ENCODE peak calls at places on chromosome 2, in nine cellular contexts. H is PC-3; C is GM23248; G is lower lobe of right lung; P is astrocyte; N is effector memory CD4-positive, alpha-beta T cell; B is sigmoid colon; S is transverse colon; O is neural progenitor cell. W is an unnamed sample. For H3K4me1, the result is how much of the 10 kb centered on the place peaks cover.

GRCh38 chr2:30326497-30326896 is 95.2 kb downstream of the LBH start:
- DNase-seq in H (no peak), C (no peak), G (no peak), P (no peak), N (no peak), B (no peak), S (no peak), O (no peak), W (no peak)

GRCh38 chr2:113105047-113105446 is 22.4 kb upstream of the IL1RN start:
- DNase-seq in H (no peak), C (peak), G (no peak), P (peak), N (no peak), B (no peak), S (no peak), O (no peak), W (no peak)

GRCh38 chr2:229133155-229133772 is 137.8 kb downstream of the PID1 start:
- DNase-seq in H (peak), C (peak), G (no peak), P (peak), N (no peak), B (no peak), S (peak), O (peak), W (no peak)

GRCh38 chr2:40208478-40208877 is 243.4 kb downstream of the SLC8A1 start:
- DNase-seq in H (no peak), C (no peak), G (no peak), P (no peak), N (no peak), B (no peak), S (no peak), O (no peak), W (no peak)

GRCh38 chr2:46098606-46099005 is 198.6 kb upstream of the EPAS1 start:
- DNase-seq in H (peak), C (peak), G (no peak), P (peak), N (no peak), B (no peak), S (no peak), O (no peak), W (no peak)

GRCh38 chr2:28231110-28231621 is 161.5 kb upstream of the FOSL2 start:
- DNase-seq in H (no peak), C (peak), G (no peak), P (peak), N (no peak), B (no peak), S (no peak), O (no peak), W (no peak)

GRCh38 chr2:167294031-167294774 is 405.9 kb downstream of the XIRP2 start:
- DNase-seq in H (no peak), C (peak), G (peak), P (peak), N (no peak), B (no peak), S (peak), O (peak), W (no peak)

GRCh38 chr2:117785740-117786139 is 28.8 kb upstream of the DDX18 start:
- DNase-seq in H (peak), C (peak), G (no peak), P (peak), N (no peak), B (no peak), S (peak), O (peak), W (peak)

GRCh38 chr2:96771792-96772618 is 11.3 kb downstream of the CNNM4 start:
- DNase-seq in H (peak), C (no peak), G (peak), P (no peak), N (no peak), B (no peak), S (peak), O (no peak), W (no peak)

GRCh38 chr2:143830476-143830875 is 689.4 kb downstream of the ZEB2 start:
- DNase-seq in H (peak), C (peak), G (no peak), P (no peak), N (no peak), B (no peak), S (no peak), O (no peak), W (no peak)

GRCh38 chr2:118110991-118111390 is 22.7 kb downstream of the INSIG2 start:
- DNase-seq in H (no peak), C (no peak), G (no peak), P (no peak), N (no peak), B (no peak), S (no peak), O (no peak), W (no peak)

GRCh38 chr2:9745153-9745899 is 97.9 kb upstream of the TAF1B start:
- DNase-seq in H (peak), C (peak), G (no peak), P (no peak), N (no peak), B (no peak), S (no peak), O (no peak), W (no peak)

GRCh38 chr2:128286011-128286721 is 32.5 kb downstream of the HS6ST1 start:
- DNase-seq in H (no peak), C (no peak), G (peak), P (no peak), N (no peak), B (no peak), S (no peak), O (no peak), W (peak)

GRCh38 chr2:118443596-118443995 is 355.3 kb downstream of the INSIG2 start:
- DNase-seq in H (peak), C (peak), G (no peak), P (peak), N (no peak), B (no peak), S (no peak), O (no peak), W (no peak)

GRCh38 chr2:210337159-210337558 is 22.2 kb upstream of the MYL1 start:
- DNase-seq in H (no peak), C (no peak), G (no peak), P (no peak), N (no peak), B (no peak), S (no peak), O (no peak), W (no peak)

GRCh38 chr2:189091253-189091652 is 88.3 kb downstream of the COL5A2 start:
- DNase-seq in H (no peak), C (peak), G (no peak), P (peak), N (no peak), B (no peak), S (no peak), O (no peak), W (no peak)

GRCh38 chr2:18740428-18740827 is 151.1 kb upstream of the NT5C1B start:
- DNase-seq in H (no peak), C (no peak), G (peak), P (peak), N (no peak), B (no peak), S (no peak), O (no peak), W (no peak)

GRCh38 chr2:188665196-188665595 is 309.0 kb upstream of the COL3A1 start:
- DNase-seq in H (no peak), C (peak), G (no peak), P (peak), N (no peak), B (no peak), S (no peak), O (no peak), W (no peak)

GRCh38 chr2:6927186-6927585 is 10.0 kb downstream of the RNF144A start:
- DNase-seq in H (no peak), C (no peak), G (no peak), P (no peak), N (no peak), B (no peak), S (no peak), O (no peak), W (peak)

GRCh38 chr2:169925968-169926367 is 98.7 kb downstream of the UBR3 start:
- DNase-seq in H (no peak), C (no peak), G (no peak), P (no peak), N (no peak), B (no peak), S (no peak), O (no peak), W (no peak)

GRCh38 chr2:240259201-240259923 is 118.9 kb upstream of the OTOS start:
- DNase-seq in H (no peak), C (no peak), G (peak), P (peak), N (no peak), B (peak), S (no peak), O (no peak), W (peak)

GRCh38 chr2:150911766-150912280 is 349.8 kb downstream of the RBM43 start:
- DNase-seq in H (peak), C (peak), G (peak), P (peak), N (no peak), B (peak), S (peak), O (no peak), W (peak)
- H3K27ac ChIP-seq in H (no peak), C (peak), G (peak), P (no peak), N (no peak), B (peak), S (peak), O (no peak), W (peak)

GRCh38 chr2:58609306-58609705 is 368.2 kb upstream of the FANCL start:
- DNase-seq in H (peak), C (peak), G (no peak), P (no peak), N (no peak), B (no peak), S (no peak), O (no peak), W (no peak)
- H3K4me1 ChIP-seq in H (under half), C (under half), G (under half), P (under half), N (under half), B (under half), S (under half), O (under half), W (under half)

GRCh38 chr2:60439219-60439974 is 114.1 kb downstream of the BCL11A start:
- DNase-seq in H (no peak), C (no peak), G (peak), P (no peak), N (no peak), B (peak), S (peak), O (peak), W (peak)

GRCh38 chr2:60440080-60440753 is 113.2 kb downstream of the BCL11A start:
- DNase-seq in H (no peak), C (no peak), G (no peak), P (no peak), N (no peak), B (no peak), S (no peak), O (no peak), W (no peak)

GRCh38 chr2:60441791-60442190 is 111.7 kb downstream of the BCL11A start:
- DNase-seq in H (peak), C (no peak), G (no peak), P (no peak), N (no peak), B (no peak), S (no peak), O (no peak), W (no peak)

GRCh38 chr2:60442608-60443007 is 110.8 kb downstream of the BCL11A start:
- DNase-seq in H (no peak), C (no peak), G (no peak), P (no peak), N (no peak), B (no peak), S (no peak), O (no peak), W (no peak)

DNA sequence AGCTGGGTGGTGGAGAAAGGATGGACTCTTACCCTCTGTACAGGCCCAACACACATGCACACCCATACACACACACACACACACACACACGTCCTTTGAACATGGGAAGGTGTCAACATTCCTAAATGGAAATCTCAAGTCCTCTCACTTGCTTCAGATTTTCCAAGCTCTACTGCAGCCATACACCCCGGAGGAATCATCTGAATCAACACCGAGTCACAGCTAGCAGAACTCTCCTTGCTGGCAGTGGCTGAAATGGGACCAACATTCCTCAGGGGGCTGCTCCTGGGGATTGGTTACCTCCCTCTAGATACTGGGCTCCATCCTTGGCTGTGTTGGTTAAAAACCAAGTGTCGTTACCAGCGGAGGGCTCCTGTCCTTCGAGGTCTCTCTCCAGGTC is 112.7 kb downstream of the BCL11A start:
- DNase-seq in H (peak), C (peak), G (no peak), P (no peak), N (no peak), B (no peak), S (no peak), O (no peak), W (no peak)
- H3K27ac ChIP-seq in H (no peak), C (no peak), G (no peak), P (no peak), N (no peak), B (no peak), S (no peak), O (no peak), W (no peak)

GRCh38 chr2:207823865-207824264 is 54.2 kb upstream of the FZD5 start:
- DNase-seq in H (peak), C (no peak), G (no peak), P (no peak), N (no peak), B (no peak), S (no peak), O (no peak), W (peak)

GRCh38 chr2:207830778-207831549 is 61.3 kb upstream of the FZD5 start:
- DNase-seq in H (no peak), C (no peak), G (no peak), P (no peak), N (no peak), B (no peak), S (no peak), O (no peak), W (no peak)

GRCh38 chr2:207828361-207829057 is 58.8 kb upstream of the FZD5 start:
- DNase-seq in H (peak), C (no peak), G (no peak), P (no peak), N (no peak), B (no peak), S (no peak), O (no peak), W (peak)

GRCh38 chr2:207825033-207825957 is 55.6 kb upstream of the FZD5 start:
- DNase-seq in H (no peak), C (no peak), G (no peak), P (no peak), N (no peak), B (peak), S (no peak), O (no peak), W (peak)

GRCh38 chr2:207825958-207826330 is 56.2 kb upstream of the FZD5 start:
- DNase-seq in H (no peak), C (no peak), G (no peak), P (no peak), N (no peak), B (peak), S (no peak), O (no peak), W (no peak)
- H3K4me1 ChIP-seq in H (under half), C (under half), G (under half), P (under half), N (under half), B (half or more), S (under half), O (under half), W (under half)

DNA sequence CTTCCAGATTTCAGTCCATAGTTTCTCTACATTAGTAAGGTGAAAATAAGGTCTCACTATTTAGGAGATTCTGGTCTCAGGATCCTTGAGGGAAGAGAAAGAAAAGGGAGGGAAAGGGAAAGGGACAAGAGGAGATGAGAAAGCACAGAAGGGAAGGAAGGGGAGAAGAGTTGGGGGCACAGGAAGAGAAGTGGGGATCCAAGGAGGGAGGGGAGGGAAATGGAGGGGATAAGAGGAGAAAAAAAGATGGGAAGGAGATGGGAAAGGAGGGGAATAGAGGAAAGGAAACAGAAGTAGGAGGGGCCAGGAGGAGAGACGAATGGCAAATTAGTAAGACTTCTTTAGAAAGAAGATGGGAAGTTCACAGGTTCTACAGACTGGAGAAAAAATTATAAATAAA is 39.2 kb upstream of the SPTBN1 start:
- DNase-seq in H (no peak), C (no peak), G (no peak), P (no peak), N (no peak), B (no peak), S (no peak), O (no peak), W (no peak)
- H3K27ac ChIP-seq in H (no peak), C (no peak), G (peak), P (no peak), N (no peak), B (no peak), S (no peak), O (no peak), W (peak)

GRCh38 chr2:81163583-81163982 is 859.0 kb upstream of the LRRTM1 start:
- DNase-seq in H (no peak), C (no peak), G (no peak), P (no peak), N (no peak), B (no peak), S (no peak), O (no peak), W (no peak)
- H3K4me1 ChIP-seq in H (under half), C (under half), G (under half), P (under half), N (under half), B (under half), S (under half), O (under half), W (under half)

GRCh38 chr2:158713523-158714138 is 81.5 kb upstream of the DAPL1 start:
- DNase-seq in H (peak), C (peak), G (no peak), P (no peak), N (no peak), B (no peak), S (no peak), O (no peak), W (no peak)

GRCh38 chr2:158716091-158716815 is 78.9 kb upstream of the DAPL1 start:
- DNase-seq in H (peak), C (no peak), G (no peak), P (peak), N (no peak), B (no peak), S (no peak), O (peak), W (peak)

GRCh38 chr2:158714420-158714819 is 80.7 kb upstream of the DAPL1 start:
- DNase-seq in H (no peak), C (no peak), G (no peak), P (no peak), N (no peak), B (no peak), S (no peak), O (no peak), W (peak)

GRCh38 chr2:158716921-158717320 is 78.2 kb upstream of the DAPL1 start:
- DNase-seq in H (no peak), C (no peak), G (no peak), P (no peak), N (no peak), B (no peak), S (no peak), O (peak), W (no peak)

DNA sequence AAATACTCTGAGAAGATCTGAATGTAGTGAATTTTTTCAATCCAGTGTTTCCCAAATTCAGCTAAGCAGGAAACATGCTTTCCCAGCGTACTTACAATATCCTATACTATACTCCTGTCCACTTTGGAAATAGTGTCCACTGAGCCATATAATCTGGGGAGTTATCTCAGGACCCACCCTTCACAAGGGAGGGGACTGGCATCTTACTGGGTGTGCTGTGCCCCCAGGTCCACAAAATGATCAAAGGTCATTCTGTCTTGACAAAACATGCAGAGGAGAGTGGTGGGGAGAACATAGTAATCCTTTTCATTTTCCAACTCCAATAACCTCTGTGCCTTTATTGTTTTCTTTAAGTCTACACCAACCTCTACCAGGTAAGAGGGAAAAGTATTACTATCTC is 79.8 kb upstream of the DAPL1 start:
- DNase-seq in H (no peak), C (no peak), G (no peak), P (no peak), N (no peak), B (no peak), S (no peak), O (no peak), W (no peak)
- H3K27ac ChIP-seq in H (no peak), C (no peak), G (peak), P (no peak), N (no peak), B (no peak), S (peak), O (no peak), W (no peak)

W was measured in adrenal gland.